ENCODE peak calls at places on chromosome 2, in four cellular contexts. S is putamen, T is SIG-M5, B is anterior cingulate cortex. D is an unnamed sample.

GRCh38 chr2:59737313-59737712 is 816.1 kb downstream of the BCL11A start:
- DNase-seq in S (no peak), T (no peak), B (no peak), D (no peak)

GRCh38 chr2:28665041-28665704 is 86.5 kb upstream of the PPP1CB start:
- DNase-seq in S (no peak), T (no peak), B (no peak), D (no peak)

GRCh38 chr2:73855526-73855925 is 26.8 kb downstream of the STAMBP start:
- DNase-seq in T (no peak), S (no peak), B (no peak), D (no peak)

GRCh38 chr2:193876980-193877379 is 1682.2 kb upstream of the TMEFF2 start:
- DNase-seq in B (no peak), T (no peak), S (no peak), D (no peak)

GRCh38 chr2:50781646-50782045 is 250.3 kb downstream of the NRXN1 start:
- DNase-seq in T (no peak), B (no peak), S (no peak), D (no peak)

GRCh38 chr2:121338281-121338680 is 53.3 kb upstream of the TFCP2L1 start:
- DNase-seq in T (no peak), B (no peak), S (no peak), D (no peak)

GRCh38 chr2:54015809-54016703 is 45.3 kb upstream of the PSME4 start:
- DNase-seq in T (no peak), S (no peak), B (no peak), D (peak)

GRCh38 chr2:28658369-28658768 is 93.3 kb upstream of the PPP1CB start:
- DNase-seq in S (no peak), B (no peak), T (no peak), D (peak)

GRCh38 chr2:50791271-50791670 is 240.7 kb downstream of the NRXN1 start:
- DNase-seq in B (no peak), T (no peak), S (no peak), D (peak)

GRCh38 chr2:108833219-108833618 is 46.6 kb downstream of the CCDC138 start:
- DNase-seq in B (no peak), S (no peak), T (no peak), D (peak)